ENCODE peak calls at places on chromosomes 6 and 20, in seven cellular contexts. S is stimulated activated CD4-positive, alpha-beta T cell treated with anti-CD3 and anti-CD28 coated beads, Interleukin-2, amount 100 ng/mL, for 48 hours; W is NAMALWA; H is CD8-positive, alpha-beta memory T cell; U is RPMI7951; Y is CD8-positive, alpha-beta T cell; Z is BE2C. V is an unnamed sample.

GRCh38 chr6:31898200-31899011 is 908 bp upstream of the EHMT2 start:
- DNase-seq in W (peak), Y (no peak), H (peak), Z (no peak), U (peak), S (peak), V (peak)

GRCh38 chr20:34675993-34676641 is 775 bp downstream of the PIGU start:
- DNase-seq in Y (no peak), H (no peak), U (no peak), S (no peak), W (no peak), Z (no peak), V (peak)

GRCh38 chr6:166637806-166638458 is 10.9 kb upstream of the RPS6KA2 start:
- DNase-seq in S (no peak), U (no peak), Z (peak), H (no peak), Y (no peak), W (no peak), V (no peak)

GRCh38 chr6:28633445-28634215 is 107.9 kb downstream of the GPX5 start:
- DNase-seq in W (no peak), H (no peak), U (no peak), Y (no peak), S (no peak), Z (peak), V (no peak)

GRCh38 chr20:53579581-53580375 is 13.9 kb downstream of the ZNF217 start:
- DNase-seq in Z (peak), W (peak), S (no peak), Y (no peak), U (peak), H (peak), V (no peak)

GRCh38 chr6:3353504-3353903 is 94.8 kb downstream of the PSMG4 start:
- DNase-seq in Z (no peak), U (no peak), S (no peak), Y (no peak), H (no peak), W (no peak), V (no peak)

GRCh38 chr6:167798453-167798852 is 28.3 kb upstream of the AFDN start:
- DNase-seq in S (no peak), W (no peak), H (no peak), U (no peak), Y (no peak), Z (no peak), V (no peak)

GRCh38 chr6:162728706-162729105 is 932 bp downstream of the PACRG start:
- DNase-seq in Y (no peak), Z (no peak), H (no peak), W (no peak), U (no peak), S (no peak), V (no peak)

GRCh38 chr6:156877126-156877863 is 100.1 kb downstream of the ARID1B start:
- DNase-seq in Y (no peak), S (no peak), Z (no peak), H (no peak), W (no peak), U (no peak), V (no peak)

GRCh38 chr6:1077822-1078221 is 234.1 kb upstream of the FOXQ1 start:
- DNase-seq in W (no peak), Y (no peak), S (no peak), U (no peak), H (no peak), Z (no peak), V (no peak)

GRCh38 chr6:3542032-3542640 is 85.3 kb upstream of the SLC22A23 start:
- DNase-seq in H (no peak), W (no peak), U (no peak), Z (no peak), S (no peak), Y (no peak), V (no peak)

V was measured in kidney glomerular epithelial cell.